ENCODE peak calls at places on chromosomes 11 and 22, in nine cellular contexts. N, E, P, K, X, I, F, R and C are unnamed samples. For H3K9me3, the result is how much of the 10 kb centered on the place peaks cover.

GRCh38 chr11:31783264-31783663 is 27.9 kb downstream of the PAX6 start:
- DNase-seq in N (no peak), E (no peak), P (no peak), K (no peak), X (no peak), I (no peak), F (no peak), R (no peak), C (no peak)

GRCh38 chr11:123588117-123588815 is 66.2 kb downstream of the SCN3B start:
- DNase-seq in N (peak), E (no peak), P (no peak), K (no peak), X (no peak), I (no peak), F (no peak), R (peak), C (peak)

GRCh38 chr11:74683279-74683871 is 47.9 kb downstream of the CHRDL2 start:
- DNase-seq in N (peak), E (no peak), P (no peak), K (no peak), X (no peak), I (no peak), F (no peak), R (no peak), C (peak)

GRCh38 chr22:37026325-37026724 is 6.8 kb downstream of the MPST start:
- DNase-seq in N (no peak), E (no peak), P (no peak), K (no peak), X (no peak), I (no peak), F (no peak), R (no peak), C (no peak)

GRCh38 chr11:800473-800872 is 2.4 kb upstream of the SLC25A22 start:
- DNase-seq in N (no peak), E (no peak), P (no peak), K (no peak), X (no peak), I (no peak), F (no peak), R (no peak), C (no peak)

GRCh38 chr11:14789879-14790484 is 102.0 kb downstream of the CYP2R1 start:
- DNase-seq in N (no peak), E (no peak), P (no peak), K (no peak), X (no peak), I (no peak), F (no peak), R (no peak), C (no peak)

GRCh38 chr22:47055073-47055355 is 292.6 kb downstream of the TBC1D22A start:
- DNase-seq in N (no peak), E (no peak), P (no peak), K (no peak), X (no peak), I (no peak), F (no peak), R (no peak), C (no peak)

GRCh38 chr11:34448223-34448994 is 9.7 kb downstream of the CAT start:
- DNase-seq in N (no peak), E (no peak), P (no peak), K (no peak), X (no peak), I (no peak), F (no peak), R (no peak), C (no peak)

GRCh38 chr11:115720537-115721308 is 216.5 kb upstream of the CADM1 start:
- DNase-seq in N (no peak), E (no peak), P (no peak), K (no peak), X (no peak), I (no peak), F (no peak), R (no peak), C (no peak)

GRCh38 chr11:70742553-70743291 is 344.4 kb downstream of the CTTN start:
- DNase-seq in N (no peak), E (no peak), P (no peak), K (no peak), X (no peak), I (no peak), F (no peak), R (no peak), C (no peak)

GRCh38 chr11:71183878-71184277 is 68.5 kb downstream of the SHANK2 start:
- DNase-seq in N (no peak), E (peak), P (no peak), K (no peak), X (no peak), I (no peak), F (no peak), R (no peak), C (no peak)

GRCh38 chr11:126188332-126189108 is 22.9 kb downstream of the RPUSD4 start:
- DNase-seq in N (no peak), E (no peak), P (no peak), K (no peak), X (no peak), I (no peak), F (no peak), R (no peak), C (no peak)

GRCh38 chr22:26330971-26331625 is 98.0 kb upstream of the ASPHD2 start:
- DNase-seq in N (peak), E (no peak), P (no peak), K (no peak), X (no peak), I (peak), F (peak), R (peak), C (peak)

GRCh38 chr11:76892305-76892704 is 31.6 kb downstream of the ACER3 start:
- DNase-seq in N (no peak), E (no peak), P (no peak), K (no peak), X (no peak), I (no peak), F (no peak), R (no peak), C (no peak)

GRCh38 chr11:20156280-20156875 is 3.9 kb downstream of the DBX1 start:
- DNase-seq in N (no peak), E (no peak), P (no peak), K (no peak), X (no peak), I (peak), F (no peak), R (peak), C (peak)

GRCh38 chr11:118048472-118049370 is 28.2 kb upstream of the TMPRSS4 start:
- DNase-seq in N (no peak), E (peak), P (peak), K (no peak), X (no peak), I (no peak), F (no peak), R (no peak), C (no peak)

GRCh38 chr22:23180893-23181762 is 819 bp downstream of the BCR start:
- DNase-seq in N (peak), E (peak), P (no peak), K (no peak), X (no peak), I (peak), F (no peak), R (no peak), C (no peak)

GRCh38 chr11:10205928-10206327 is 88.1 kb downstream of the SBF2 start:
- DNase-seq in N (no peak), E (no peak), P (no peak), K (no peak), X (no peak), I (no peak), F (no peak), R (no peak), C (no peak)

GRCh38 chr11:61781585-61781984 is 10.8 kb downstream of the TMEM258 start:
- DNase-seq in N (no peak), E (no peak), P (no peak), K (no peak), X (no peak), I (no peak), F (no peak), R (no peak), C (no peak)

GRCh38 chr11:128726464-128727139 is 32.7 kb downstream of the FLI1 start:
- DNase-seq in N (peak), E (no peak), P (peak), K (no peak), X (no peak), I (peak), F (no peak), R (no peak), C (no peak)

GRCh38 chr11:128089962-128090361 is 497.4 kb downstream of the ETS1 start:
- DNase-seq in N (no peak), E (no peak), P (no peak), K (no peak), X (no peak), I (no peak), F (no peak), R (no peak), C (no peak)

DNA sequence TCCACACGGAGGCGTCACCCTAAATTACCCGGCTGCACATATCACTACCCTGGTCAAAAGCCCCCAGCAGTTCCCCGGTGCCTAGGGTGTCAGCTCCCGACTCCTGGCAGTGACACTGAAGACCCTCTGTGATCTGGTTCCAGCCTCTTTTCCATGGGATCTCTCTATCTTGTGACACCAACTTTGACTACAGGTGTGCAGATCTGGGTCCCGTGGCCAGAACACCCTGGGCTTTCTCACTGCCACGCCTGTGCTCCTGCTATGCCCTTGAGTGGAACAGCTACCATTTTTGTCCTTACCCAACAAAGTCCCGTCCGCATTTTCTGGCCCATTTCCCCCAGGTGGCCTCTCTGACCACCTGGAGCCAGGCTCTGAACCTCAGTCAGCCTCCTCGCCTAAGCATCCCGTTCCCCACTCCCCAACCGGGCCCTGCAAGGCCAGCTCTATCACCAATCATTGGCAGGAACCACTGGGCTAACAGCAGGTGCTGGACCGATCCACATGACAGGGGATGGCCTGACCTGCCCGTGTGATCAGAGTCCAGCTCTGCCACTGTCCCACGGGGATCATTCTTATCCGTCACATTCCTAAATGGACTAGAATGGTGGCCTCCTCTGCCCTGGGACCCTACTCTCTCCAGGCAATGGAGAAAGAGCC is 20.7 kb upstream of the CBX7 start:
- DNase-seq in N (no peak), E (peak), P (no peak), K (no peak), X (no peak), I (no peak), F (no peak), R (no peak), C (no peak)
- TF ChIP-seq CTCF in N (no peak), E (no peak), P (no peak), K (no peak), X (no peak), I (no peak), F (no peak), R (no peak), C (no peak)

GRCh38 chr11:46236918-46237247 is 40.6 kb upstream of the CREB3L1 start:
- DNase-seq in N (no peak), E (no peak), P (no peak), K (no peak), X (no peak), I (no peak), F (no peak), R (no peak), C (no peak)

GRCh38 chr11:46237248-46238077 is 40.0 kb upstream of the CREB3L1 start:
- DNase-seq in N (peak), E (peak), P (peak), K (peak), X (peak), I (peak), F (peak), R (peak), C (peak)

GRCh38 chr11:46234261-46234660 is 43.2 kb upstream of the CREB3L1 start:
- DNase-seq in N (no peak), E (no peak), P (peak), K (no peak), X (no peak), I (no peak), F (no peak), R (no peak), C (no peak)

GRCh38 chr11:46238078-46238966 is 39.1 kb upstream of the CREB3L1 start:
- DNase-seq in N (peak), E (peak), P (peak), K (no peak), X (no peak), I (peak), F (peak), R (peak), C (peak)

GRCh38 chr11:46235777-46236688 is 41.4 kb upstream of the CREB3L1 start:
- DNase-seq in N (no peak), E (no peak), P (no peak), K (no peak), X (no peak), I (no peak), F (no peak), R (no peak), C (no peak)
- H3K4me3 ChIP-seq in N (no peak), E (no peak), P (no peak), K (no peak), X (no peak), I (no peak), F (no peak), R (no peak), C (no peak)

GRCh38 chr11:2662430-2663299 is 37.1 kb downstream of the KCNQ1OT1 start:
- DNase-seq in N (no peak), E (no peak), P (peak), K (no peak), X (no peak), I (no peak), F (no peak), R (no peak), C (no peak)
- H3K9me3 ChIP-seq in N (under half), E (under half), P (under half), K (half or more), X (under half), I (under half), F (under half), R (under half), C (under half)

GRCh38 chr11:94519478-94520084 is 7.3 kb downstream of the C11orf97 start:
- DNase-seq in N (peak), E (no peak), P (no peak), K (no peak), X (no peak), I (no peak), F (peak), R (no peak), C (no peak)
- TF ChIP-seq CTCF in N (peak), E (peak), P (peak), K (peak), X (peak), I (peak), F (peak), R (peak), C (peak)

DNA sequence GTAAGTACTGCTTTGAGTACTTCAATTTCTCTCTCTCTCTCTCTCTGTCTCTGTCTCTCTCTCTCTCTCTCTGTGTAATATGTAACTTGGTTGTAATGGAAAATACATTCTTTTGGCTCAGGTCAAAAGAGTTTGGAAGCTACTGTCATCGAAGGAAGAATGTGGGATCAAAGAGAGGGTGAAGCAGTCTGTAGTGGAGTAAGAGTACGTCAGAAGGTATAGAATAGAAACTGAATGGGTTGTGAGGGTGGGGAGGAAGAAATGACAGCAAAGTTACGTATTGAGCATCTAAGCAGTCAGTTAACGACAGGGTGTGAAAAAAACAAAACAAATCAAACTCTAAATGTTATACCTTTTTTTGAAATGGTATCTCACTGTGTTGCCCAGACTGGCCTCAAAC is 10.0 kb downstream of the NCAM1 start:
- DNase-seq in N (no peak), E (no peak), P (no peak), K (no peak), X (no peak), I (no peak), F (no peak), R (no peak), C (no peak)
- H3K4me3 ChIP-seq in N (no peak), E (no peak), P (no peak), K (no peak), X (no peak), I (no peak), F (no peak), R (no peak), C (no peak)

GRCh38 chr22:42301072-42301741 is 30.8 kb upstream of the TCF20 start:
- DNase-seq in N (no peak), E (no peak), P (no peak), K (no peak), X (no peak), I (no peak), F (no peak), R (peak), C (no peak)

GRCh38 chr22:42304021-42304790 is 33.8 kb upstream of the TCF20 start:
- DNase-seq in N (no peak), E (no peak), P (no peak), K (no peak), X (no peak), I (peak), F (no peak), R (no peak), C (no peak)

GRCh38 chr22:42301742-42302102 is 31.3 kb upstream of the TCF20 start:
- DNase-seq in N (no peak), E (no peak), P (no peak), K (no peak), X (no peak), I (no peak), F (no peak), R (no peak), C (no peak)

GRCh38 chr22:42305967-42306366 is 35.5 kb upstream of the TCF20 start:
- DNase-seq in N (no peak), E (no peak), P (no peak), K (no peak), X (no peak), I (no peak), F (no peak), R (no peak), C (no peak)

DNA sequence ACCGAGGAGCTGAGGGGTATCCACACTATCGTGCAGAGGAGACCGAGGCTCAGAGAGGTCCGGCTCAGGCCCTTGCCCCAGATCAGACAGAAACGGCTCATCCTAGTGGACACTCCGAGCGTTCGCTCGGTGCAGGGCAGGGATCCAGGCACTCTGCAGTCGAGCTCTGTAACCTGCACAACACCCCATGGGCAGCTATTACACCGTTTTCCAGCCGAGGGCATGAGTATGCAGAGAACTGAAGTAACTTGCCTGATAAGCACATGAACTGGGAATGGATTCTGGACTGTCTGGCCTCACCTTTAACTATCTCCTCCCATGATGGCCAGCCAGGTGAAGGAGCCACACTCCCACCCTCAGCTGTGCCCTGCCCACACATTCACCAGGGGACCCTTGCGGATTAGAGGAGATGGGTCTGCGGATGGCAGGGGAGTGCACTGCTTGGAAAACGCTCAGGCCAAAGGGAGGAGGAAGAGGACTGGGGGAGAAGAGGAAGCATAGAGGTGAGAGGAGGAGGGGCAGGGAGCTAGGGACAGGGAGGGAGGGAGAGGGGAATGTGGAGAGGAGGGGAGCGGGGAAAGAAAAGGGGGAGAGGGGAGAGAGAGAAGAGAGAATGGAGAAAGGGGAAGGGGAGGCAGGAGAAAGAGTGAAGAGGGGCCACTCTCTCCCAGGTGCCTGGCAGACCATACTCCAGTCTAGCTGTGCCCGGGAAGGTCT is 33.0 kb upstream of the TCF20 start:
- DNase-seq in N (no peak), E (no peak), P (no peak), K (no peak), X (no peak), I (peak), F (no peak), R (peak), C (no peak)
- H3K9me3 ChIP-seq in N (under half), E (under half), P (under half), K (under half), X (under half), I (under half), F (under half), R (under half), C (under half)

GRCh38 chr11:65354265-65355012 is at the start of gene TIGD3:
- DNase-seq in N (peak), E (peak), P (peak), K (peak), X (peak), I (peak), F (peak), R (peak), C (peak)

GRCh38 chr11:65353376-65353775 is 1.2 kb upstream of the TIGD3 start:
- DNase-seq in N (no peak), E (no peak), P (no peak), K (no peak), X (no peak), I (no peak), F (no peak), R (no peak), C (no peak)

GRCh38 chr11:65351511-65351910 is 3.0 kb upstream of the TIGD3 start:
- DNase-seq in N (no peak), E (no peak), P (no peak), K (no peak), X (no peak), I (no peak), F (no peak), R (no peak), C (no peak)

GRCh38 chr11:65353900-65354264 is 669 bp upstream of the TIGD3 start:
- DNase-seq in N (no peak), E (no peak), P (no peak), K (no peak), X (no peak), I (no peak), F (no peak), R (no peak), C (no peak)

DNA sequence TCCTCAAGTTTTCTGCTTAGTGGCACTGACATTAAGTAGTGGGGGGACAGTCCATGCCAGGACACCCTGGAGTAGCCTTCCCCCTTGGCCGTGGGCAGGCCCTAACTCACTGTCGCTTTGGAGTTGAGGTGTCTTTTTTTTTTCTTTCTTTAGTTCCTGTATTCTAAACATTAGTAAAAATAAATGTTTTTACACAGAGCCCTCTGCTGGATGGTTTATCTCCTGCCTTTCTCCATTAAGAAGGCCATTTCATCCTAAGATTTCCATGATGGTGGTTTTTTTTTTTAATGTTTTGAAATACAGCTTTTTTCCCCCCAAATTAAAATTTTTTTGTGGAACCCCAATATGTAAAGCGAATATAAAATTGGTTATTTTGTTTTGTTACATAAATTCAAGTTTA is 1.8 kb upstream of the TIGD3 start:
- DNase-seq in N (no peak), E (no peak), P (no peak), K (no peak), X (no peak), I (no peak), F (no peak), R (no peak), C (no peak)
- TF ChIP-seq CTCF in N (no peak), E (no peak), P (peak), K (peak), X (no peak), I (no peak), F (peak), R (peak), C (no peak)